ENCODE peak calls at places on chromosome 3, in five cellular contexts. One of them, this sample, is unnamed. For H3K4me1, the result is how much of the 10 kb centered on the place peaks cover.

GRCh38 chr3:45800611-45801010 is 4.3 kb upstream of the SLC6A20 start:
- DNase-seq in fibroblast of lung: no peak
- DNase-seq in PC-9: no peak
- DNase-seq in HCT116: no peak
- DNase-seq in neuronal stem cell: no peak
- DNase-seq in this sample: no peak

GRCh38 chr3:54320376-54320775 is 198.0 kb downstream of the CACNA2D3 start:
- DNase-seq in PC-9: no peak
- DNase-seq in fibroblast of lung: no peak
- DNase-seq in HCT116: no peak
- DNase-seq in neuronal stem cell: no peak
- DNase-seq in this sample: no peak

GRCh38 chr3:172591876-172592771 is 68.9 kb upstream of the TNFSF10 start:
- DNase-seq in HCT116: no peak
- DNase-seq in neuronal stem cell: no peak
- DNase-seq in PC-9: no peak
- DNase-seq in fibroblast of lung: peak
- DNase-seq in this sample: peak

GRCh38 chr3:184177331-184177731 is 2.7 kb downstream of the AP2M1 start:
- DNase-seq in PC-9: no peak
- DNase-seq in fibroblast of lung: peak
- DNase-seq in neuronal stem cell: peak
- DNase-seq in HCT116: no peak
- DNase-seq in this sample: no peak

GRCh38 chr3:36201546-36201945 is 178.8 kb upstream of the STAC start:
- DNase-seq in PC-9: no peak
- DNase-seq in HCT116: no peak
- DNase-seq in fibroblast of lung: no peak
- DNase-seq in neuronal stem cell: no peak
- DNase-seq in this sample: no peak

GRCh38 chr3:181176610-181177009 is 187.1 kb upstream of the DNAJC19 start:
- DNase-seq in PC-9: peak
- DNase-seq in fibroblast of lung: peak
- DNase-seq in HCT116: peak
- DNase-seq in neuronal stem cell: peak
- DNase-seq in this sample: no peak

GRCh38 chr3:150931710-150932109 is 26.5 kb upstream of the MINDY4B start:
- DNase-seq in fibroblast of lung: no peak
- DNase-seq in PC-9: no peak
- DNase-seq in HCT116: no peak
- DNase-seq in neuronal stem cell: no peak
- DNase-seq in this sample: no peak

GRCh38 chr3:45132568-45133211 is 13.5 kb downstream of the CDCP1 start:
- DNase-seq in HCT116: no peak
- DNase-seq in PC-9: no peak
- DNase-seq in neuronal stem cell: no peak
- DNase-seq in fibroblast of lung: peak
- DNase-seq in this sample: no peak

GRCh38 chr3:175957427-175957826 is 1098.3 kb downstream of the NAALADL2 start:
- DNase-seq in neuronal stem cell: no peak
- DNase-seq in fibroblast of lung: no peak
- DNase-seq in PC-9: no peak
- DNase-seq in HCT116: no peak
- DNase-seq in this sample: no peak

GRCh38 chr3:37096292-37096691 is 78.1 kb downstream of the LRRFIP2 start:
- DNase-seq in HCT116: no peak
- DNase-seq in fibroblast of lung: peak
- DNase-seq in neuronal stem cell: no peak
- DNase-seq in PC-9: no peak
- DNase-seq in this sample: no peak

GRCh38 chr3:39133093-39133490 is 20.3 kb downstream of the CSRNP1 start:
- DNase-seq in neuronal stem cell: no peak
- DNase-seq in fibroblast of lung: no peak
- DNase-seq in HCT116: no peak
- DNase-seq in PC-9: peak
- DNase-seq in this sample: no peak

GRCh38 chr3:145519598-145520078 is 641.3 kb downstream of the PLOD2 start:
- DNase-seq in neuronal stem cell: no peak
- DNase-seq in PC-9: no peak
- DNase-seq in HCT116: no peak
- DNase-seq in fibroblast of lung: no peak
- DNase-seq in this sample: no peak

GRCh38 chr3:37712387-37712786 is 149.3 kb upstream of the CTDSPL start:
- DNase-seq in HCT116: no peak
- DNase-seq in neuronal stem cell: no peak
- DNase-seq in PC-9: no peak
- DNase-seq in fibroblast of lung: no peak
- DNase-seq in this sample: no peak

GRCh38 chr3:71355862-71356261 is 227.7 kb downstream of the FOXP1 start:
- DNase-seq in PC-9: no peak
- DNase-seq in neuronal stem cell: no peak
- DNase-seq in HCT116: no peak
- DNase-seq in fibroblast of lung: no peak
- DNase-seq in this sample: no peak

GRCh38 chr3:31978553-31978952 is 2.5 kb downstream of the OSBPL10 start:
- DNase-seq in HCT116: no peak
- DNase-seq in fibroblast of lung: no peak
- DNase-seq in PC-9: peak
- DNase-seq in neuronal stem cell: no peak
- DNase-seq in this sample: no peak

DNA sequence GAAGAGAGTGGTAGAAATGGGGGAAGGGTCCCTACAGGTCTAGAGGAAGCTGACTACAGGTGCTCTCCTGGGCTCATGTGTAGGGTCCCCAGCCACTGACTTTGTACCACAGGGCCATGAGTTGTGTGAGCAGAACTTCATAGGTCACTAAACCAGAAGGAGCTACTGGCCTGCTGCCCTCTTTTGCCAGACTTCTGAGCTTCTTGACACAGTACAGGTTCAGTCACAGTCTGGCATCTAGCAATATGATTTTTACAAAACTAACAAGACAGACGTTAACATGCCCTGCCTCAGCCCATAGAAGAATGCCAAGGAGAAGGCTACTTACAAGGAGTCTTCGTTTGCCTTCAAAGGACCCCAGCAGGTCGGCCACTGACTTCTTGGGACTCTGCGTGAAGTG is 3.2 kb downstream of the CCDC80 start:
- DNase-seq in HCT116: no peak
- DNase-seq in fibroblast of lung: no peak
- DNase-seq in neuronal stem cell: no peak
- DNase-seq in PC-9: no peak
- DNase-seq in this sample: no peak
- H3K4me1 ChIP-seq in HCT116: under half
- H3K4me1 ChIP-seq in fibroblast of lung: under half
- H3K4me1 ChIP-seq in neuronal stem cell: under half
- H3K4me1 ChIP-seq in PC-9: under half
- H3K4me1 ChIP-seq in this sample: half or more

GRCh38 chr3:156158656-156159295 is 38.4 kb downstream of the KCNAB1 start:
- DNase-seq in HCT116: no peak
- DNase-seq in neuronal stem cell: no peak
- DNase-seq in PC-9: no peak
- DNase-seq in fibroblast of lung: no peak
- DNase-seq in this sample: no peak

GRCh38 chr3:156161172-156161571 is 40.8 kb downstream of the KCNAB1 start:
- DNase-seq in HCT116: no peak
- DNase-seq in fibroblast of lung: peak
- DNase-seq in neuronal stem cell: no peak
- DNase-seq in PC-9: no peak
- DNase-seq in this sample: peak

GRCh38 chr3:156160653-156161052 is 40.3 kb downstream of the KCNAB1 start:
- DNase-seq in HCT116: no peak
- DNase-seq in PC-9: no peak
- DNase-seq in neuronal stem cell: no peak
- DNase-seq in fibroblast of lung: peak
- DNase-seq in this sample: no peak
- H3K27ac ChIP-seq in HCT116: no peak
- H3K27ac ChIP-seq in PC-9: no peak
- H3K27ac ChIP-seq in neuronal stem cell: no peak
- H3K27ac ChIP-seq in fibroblast of lung: no peak
- H3K27ac ChIP-seq in this sample: no peak

DNA sequence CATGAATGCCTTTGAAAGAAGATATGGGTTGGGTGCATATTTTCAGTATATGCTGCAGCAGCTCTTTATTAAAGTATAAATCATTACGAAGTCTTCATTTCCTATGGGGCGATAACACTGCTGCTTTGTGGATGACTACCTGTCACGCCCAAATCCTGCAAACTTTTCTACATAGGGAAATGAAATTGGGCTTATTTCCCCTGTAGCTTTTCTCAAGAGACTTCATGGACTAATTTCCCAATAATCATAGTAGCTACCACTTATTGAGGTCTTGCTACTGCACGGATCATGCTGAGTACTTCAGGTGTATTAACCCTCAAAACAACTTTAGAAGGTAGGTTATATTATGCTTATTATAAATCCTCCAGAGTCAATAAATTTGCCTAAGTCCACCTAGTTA is 8.0 kb downstream of the TGFBR2 start:
- DNase-seq in fibroblast of lung: no peak
- DNase-seq in neuronal stem cell: no peak
- DNase-seq in HCT116: no peak
- DNase-seq in PC-9: no peak
- DNase-seq in this sample: no peak
- H3K4me1 ChIP-seq in fibroblast of lung: under half
- H3K4me1 ChIP-seq in neuronal stem cell: under half
- H3K4me1 ChIP-seq in HCT116: half or more
- H3K4me1 ChIP-seq in PC-9: under half
- H3K4me1 ChIP-seq in this sample: under half

GRCh38 chr3:159795050-159795449 is 193.6 kb upstream of the IL12A start:
- DNase-seq in fibroblast of lung: no peak
- DNase-seq in HCT116: no peak
- DNase-seq in PC-9: no peak
- DNase-seq in neuronal stem cell: no peak
- DNase-seq in this sample: no peak

GRCh38 chr3:159795776-159796175 is 192.9 kb upstream of the IL12A start:
- DNase-seq in PC-9: no peak
- DNase-seq in neuronal stem cell: no peak
- DNase-seq in fibroblast of lung: peak
- DNase-seq in HCT116: no peak
- DNase-seq in this sample: no peak

GRCh38 chr3:159796744-159797143 is 191.9 kb upstream of the IL12A start:
- DNase-seq in fibroblast of lung: peak
- DNase-seq in PC-9: no peak
- DNase-seq in neuronal stem cell: no peak
- DNase-seq in HCT116: no peak
- DNase-seq in this sample: peak

GRCh38 chr3:159797771-159798170 is 190.9 kb upstream of the IL12A start:
- DNase-seq in neuronal stem cell: no peak
- DNase-seq in fibroblast of lung: no peak
- DNase-seq in PC-9: no peak
- DNase-seq in HCT116: no peak
- DNase-seq in this sample: no peak

DNA sequence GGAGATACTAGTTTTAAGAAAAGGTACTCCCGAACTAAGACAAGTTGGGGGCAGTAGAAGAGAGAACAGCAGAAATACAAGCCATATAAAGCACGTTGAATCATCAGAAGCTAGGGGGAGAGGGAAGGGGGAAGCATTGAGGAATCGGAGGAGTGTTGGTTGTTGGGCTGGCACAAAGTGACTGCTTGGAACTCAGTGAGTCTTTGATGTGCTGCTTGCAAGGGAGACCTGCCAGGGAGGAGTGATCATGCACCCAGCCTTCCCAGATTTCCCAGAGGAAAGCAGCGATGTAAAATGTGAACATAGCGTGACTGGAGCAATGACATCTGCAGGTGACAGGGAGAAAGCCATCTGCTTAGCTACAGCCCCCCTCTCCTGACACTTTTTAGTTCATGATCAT is 192.4 kb upstream of the IL12A start:
- DNase-seq in PC-9: no peak
- DNase-seq in neuronal stem cell: no peak
- DNase-seq in HCT116: no peak
- DNase-seq in fibroblast of lung: peak
- DNase-seq in this sample: no peak
- H3K27ac ChIP-seq in PC-9: no peak
- H3K27ac ChIP-seq in neuronal stem cell: no peak
- H3K27ac ChIP-seq in HCT116: no peak
- H3K27ac ChIP-seq in fibroblast of lung: peak
- H3K27ac ChIP-seq in this sample: peak

This sample was measured in SJSA1.